ENCODE peak calls at places on chromosomes 7 and 10, in four cellular contexts. One of them, this sample, is unnamed. For H3K4me1, the result is how much of the 10 kb centered on the place peaks cover.

GRCh38 chr7:69395072-69395714 is 203.1 kb upstream of the AUTS2 start:
- DNase-seq in left ventricle myocardium inferior: no peak
- DNase-seq in lower lobe of right lung: no peak
- DNase-seq in A549: no peak
- DNase-seq in this sample: no peak

GRCh38 chr10:114525368-114525949 is 121.2 kb upstream of the AFAP1L2 start:
- DNase-seq in A549: no peak
- DNase-seq in left ventricle myocardium inferior: no peak
- DNase-seq in lower lobe of right lung: no peak
- DNase-seq in this sample: no peak

GRCh38 chr10:121658611-121659010 is 60.4 kb upstream of the FGFR2 start:
- DNase-seq in lower lobe of right lung: no peak
- DNase-seq in left ventricle myocardium inferior: no peak
- DNase-seq in A549: no peak
- DNase-seq in this sample: no peak

GRCh38 chr7:98755138-98755898 is 114.5 kb downstream of the TMEM130 start:
- DNase-seq in A549: no peak
- DNase-seq in lower lobe of right lung: no peak
- DNase-seq in left ventricle myocardium inferior: peak
- DNase-seq in this sample: no peak

GRCh38 chr10:70272925-70273316 is 10.9 kb downstream of the NPFFR1 start:
- DNase-seq in lower lobe of right lung: no peak
- DNase-seq in A549: peak
- DNase-seq in left ventricle myocardium inferior: no peak
- DNase-seq in this sample: no peak

GRCh38 chr7:108310351-108310750 is 145.9 kb downstream of the NRCAM start:
- DNase-seq in A549: no peak
- DNase-seq in lower lobe of right lung: no peak
- DNase-seq in left ventricle myocardium inferior: no peak
- DNase-seq in this sample: no peak

GRCh38 chr7:102872460-102872859 is 40.3 kb upstream of the LRRC17 start:
- DNase-seq in lower lobe of right lung: no peak
- DNase-seq in left ventricle myocardium inferior: no peak
- DNase-seq in A549: peak
- DNase-seq in this sample: no peak

GRCh38 chr7:49530481-49530880 is 243.0 kb upstream of the VWC2 start:
- DNase-seq in lower lobe of right lung: no peak
- DNase-seq in A549: no peak
- DNase-seq in left ventricle myocardium inferior: no peak
- DNase-seq in this sample: no peak

GRCh38 chr7:106504620-106505019 is 156.3 kb downstream of the CCDC71L start:
- DNase-seq in lower lobe of right lung: no peak
- DNase-seq in left ventricle myocardium inferior: no peak
- DNase-seq in A549: no peak
- DNase-seq in this sample: no peak

GRCh38 chr10:103861501-103861900 is 6.1 kb upstream of the SH3PXD2A start:
- DNase-seq in lower lobe of right lung: no peak
- DNase-seq in A549: no peak
- DNase-seq in left ventricle myocardium inferior: no peak
- DNase-seq in this sample: no peak

GRCh38 chr7:15291707-15292106 is 270.1 kb downstream of the AGMO start:
- DNase-seq in lower lobe of right lung: no peak
- DNase-seq in A549: no peak
- DNase-seq in left ventricle myocardium inferior: no peak
- DNase-seq in this sample: no peak

GRCh38 chr7:102294589-102294988 is 7.9 kb downstream of the SH2B2 start:
- DNase-seq in left ventricle myocardium inferior: no peak
- DNase-seq in lower lobe of right lung: no peak
- DNase-seq in A549: no peak
- DNase-seq in this sample: no peak

GRCh38 chr7:106568680-106569499 is 92.1 kb downstream of the CCDC71L start:
- DNase-seq in A549: no peak
- DNase-seq in lower lobe of right lung: no peak
- DNase-seq in left ventricle myocardium inferior: no peak
- DNase-seq in this sample: no peak

GRCh38 chr7:467393-467828 is 52.2 kb downstream of the PDGFA start:
- DNase-seq in lower lobe of right lung: no peak
- DNase-seq in A549: no peak
- DNase-seq in left ventricle myocardium inferior: no peak
- DNase-seq in this sample: peak

GRCh38 chr7:95113590-95113989 is 206.2 kb downstream of the PPP1R9A start:
- DNase-seq in A549: no peak
- DNase-seq in lower lobe of right lung: no peak
- DNase-seq in left ventricle myocardium inferior: no peak
- DNase-seq in this sample: no peak

GRCh38 chr7:156096806-156097538 is 284.7 kb upstream of the SHH start:
- DNase-seq in left ventricle myocardium inferior: no peak
- DNase-seq in A549: no peak
- DNase-seq in lower lobe of right lung: no peak
- DNase-seq in this sample: no peak

GRCh38 chr7:155382802-155383171 is 75.1 kb upstream of the EN2 start:
- DNase-seq in lower lobe of right lung: no peak
- DNase-seq in left ventricle myocardium inferior: no peak
- DNase-seq in A549: no peak
- DNase-seq in this sample: peak

GRCh38 chr10:97888134-97888533 is 38.5 kb downstream of the GOLGA7B start:
- DNase-seq in lower lobe of right lung: no peak
- DNase-seq in left ventricle myocardium inferior: no peak
- DNase-seq in A549: no peak
- DNase-seq in this sample: no peak

GRCh38 chr7:44102846-44103565 is 1.1 kb upstream of the AEBP1 start:
- DNase-seq in left ventricle myocardium inferior: no peak
- DNase-seq in A549: no peak
- DNase-seq in lower lobe of right lung: no peak
- DNase-seq in this sample: peak

GRCh38 chr7:105369944-105370343 is 18.8 kb downstream of the SRPK2 start:
- DNase-seq in lower lobe of right lung: no peak
- DNase-seq in A549: no peak
- DNase-seq in left ventricle myocardium inferior: no peak
- DNase-seq in this sample: no peak

GRCh38 chr7:133344275-133344674 is 91.4 kb downstream of the EXOC4 start:
- DNase-seq in A549: peak
- DNase-seq in left ventricle myocardium inferior: no peak
- DNase-seq in lower lobe of right lung: no peak
- DNase-seq in this sample: no peak

GRCh38 chr7:152464312-152465117 is 28.7 kb upstream of the KMT2C start:
- DNase-seq in A549: peak
- DNase-seq in left ventricle myocardium inferior: peak
- DNase-seq in lower lobe of right lung: peak
- DNase-seq in this sample: peak

GRCh38 chr7:130904031-130904757 is 170.2 kb upstream of the KLF14 start:
- DNase-seq in lower lobe of right lung: no peak
- DNase-seq in left ventricle myocardium inferior: no peak
- DNase-seq in A549: peak
- DNase-seq in this sample: no peak

GRCh38 chr10:71708301-71708703 is 11.3 kb downstream of the C10orf105 start:
- DNase-seq in lower lobe of right lung: peak
- DNase-seq in left ventricle myocardium inferior: peak
- DNase-seq in A549: peak
- DNase-seq in this sample: peak

GRCh38 chr7:38309555-38309954 is 36.1 kb upstream of the TARP start:
- DNase-seq in lower lobe of right lung: no peak
- DNase-seq in A549: no peak
- DNase-seq in left ventricle myocardium inferior: no peak
- DNase-seq in this sample: no peak

GRCh38 chr7:101216860-101217387 is 457 bp downstream of the PLOD3 start:
- DNase-seq in lower lobe of right lung: no peak
- DNase-seq in left ventricle myocardium inferior: no peak
- DNase-seq in A549: no peak
- DNase-seq in this sample: peak

GRCh38 chr10:33237736-33238624 is 96.5 kb downstream of the NRP1 start:
- DNase-seq in lower lobe of right lung: no peak
- DNase-seq in A549: peak
- DNase-seq in left ventricle myocardium inferior: no peak
- DNase-seq in this sample: no peak

GRCh38 chr7:96045919-96046318 is 273.6 kb downstream of the DYNC1I1 start:
- DNase-seq in lower lobe of right lung: no peak
- DNase-seq in left ventricle myocardium inferior: no peak
- DNase-seq in A549: no peak
- DNase-seq in this sample: no peak

GRCh38 chr10:11529276-11529675 is 82.2 kb downstream of the USP6NL start:
- DNase-seq in left ventricle myocardium inferior: no peak
- DNase-seq in lower lobe of right lung: no peak
- DNase-seq in A549: no peak
- DNase-seq in this sample: no peak

GRCh38 chr7:151249732-151250072 is 1.2 kb upstream of the SMARCD3 start:
- DNase-seq in left ventricle myocardium inferior: peak
- DNase-seq in lower lobe of right lung: peak
- DNase-seq in A549: peak
- DNase-seq in this sample: no peak

GRCh38 chr7:151248191-151249033 is at the start of gene SMARCD3:
- DNase-seq in A549: peak
- DNase-seq in left ventricle myocardium inferior: peak
- DNase-seq in lower lobe of right lung: peak
- DNase-seq in this sample: peak

GRCh38 chr7:151250181-151251095 is 1.9 kb upstream of the SMARCD3 start:
- DNase-seq in A549: no peak
- DNase-seq in left ventricle myocardium inferior: no peak
- DNase-seq in lower lobe of right lung: no peak
- DNase-seq in this sample: no peak

GRCh38 chr7:151247611-151248176 is 800 bp downstream of the SMARCD3 start:
- DNase-seq in A549: peak
- DNase-seq in left ventricle myocardium inferior: no peak
- DNase-seq in lower lobe of right lung: peak
- DNase-seq in this sample: peak

GRCh38 chr7:151249034-151249731 is 689 bp upstream of the SMARCD3 start:
- DNase-seq in lower lobe of right lung: peak
- DNase-seq in left ventricle myocardium inferior: peak
- DNase-seq in A549: peak
- DNase-seq in this sample: peak
- H3K4me1 ChIP-seq in lower lobe of right lung: half or more
- H3K4me1 ChIP-seq in left ventricle myocardium inferior: half or more
- H3K4me1 ChIP-seq in A549: half or more
- H3K4me1 ChIP-seq in this sample: half or more

DNA sequence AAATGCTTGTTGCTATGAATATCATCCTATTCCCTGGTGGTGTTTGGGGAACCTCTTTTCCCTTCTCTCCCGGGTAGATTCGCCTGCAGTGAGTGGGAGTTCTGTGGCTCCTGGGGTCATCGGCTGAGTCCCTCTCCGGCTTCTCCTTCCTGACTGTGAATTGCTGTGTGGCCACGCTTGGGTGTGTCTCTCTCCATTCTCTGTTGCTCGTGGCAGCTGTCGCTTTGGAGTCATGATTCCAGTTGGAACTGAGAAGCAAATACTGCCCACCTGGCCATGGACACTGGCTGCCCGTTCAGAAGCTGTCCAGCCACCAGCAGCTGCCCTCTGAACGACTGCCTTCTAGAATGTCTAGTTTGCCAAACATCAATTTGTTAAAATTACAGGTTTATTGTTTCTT is 23.1 kb upstream of the PITRM1 start:
- DNase-seq in left ventricle myocardium inferior: no peak
- DNase-seq in A549: no peak
- DNase-seq in lower lobe of right lung: no peak
- DNase-seq in this sample: no peak
- H3K4me1 ChIP-seq in left ventricle myocardium inferior: under half
- H3K4me1 ChIP-seq in A549: under half
- H3K4me1 ChIP-seq in lower lobe of right lung: under half
- H3K4me1 ChIP-seq in this sample: under half

GRCh38 chr10:110353244-110354119 is 48.8 kb upstream of the SMNDC1 start:
- DNase-seq in left ventricle myocardium inferior: no peak
- DNase-seq in lower lobe of right lung: no peak
- DNase-seq in A549: peak
- DNase-seq in this sample: no peak
- H3K4me1 ChIP-seq in left ventricle myocardium inferior: under half
- H3K4me1 ChIP-seq in lower lobe of right lung: under half
- H3K4me1 ChIP-seq in A549: half or more
- H3K4me1 ChIP-seq in this sample: half or more

GRCh38 chr10:14554843-14555205 is 219.9 kb downstream of the FAM107B start:
- DNase-seq in left ventricle myocardium inferior: no peak
- DNase-seq in lower lobe of right lung: no peak
- DNase-seq in A549: no peak
- DNase-seq in this sample: no peak

GRCh38 chr10:14555806-14556205 is 218.9 kb downstream of the FAM107B start:
- DNase-seq in lower lobe of right lung: no peak
- DNase-seq in left ventricle myocardium inferior: no peak
- DNase-seq in A549: no peak
- DNase-seq in this sample: no peak

GRCh38 chr10:14558025-14558424 is 216.7 kb downstream of the FAM107B start:
- DNase-seq in lower lobe of right lung: no peak
- DNase-seq in A549: no peak
- DNase-seq in left ventricle myocardium inferior: no peak
- DNase-seq in this sample: no peak

GRCh38 chr10:14557573-14557972 is 217.1 kb downstream of the FAM107B start:
- DNase-seq in lower lobe of right lung: no peak
- DNase-seq in left ventricle myocardium inferior: no peak
- DNase-seq in A549: no peak
- DNase-seq in this sample: no peak

DNA sequence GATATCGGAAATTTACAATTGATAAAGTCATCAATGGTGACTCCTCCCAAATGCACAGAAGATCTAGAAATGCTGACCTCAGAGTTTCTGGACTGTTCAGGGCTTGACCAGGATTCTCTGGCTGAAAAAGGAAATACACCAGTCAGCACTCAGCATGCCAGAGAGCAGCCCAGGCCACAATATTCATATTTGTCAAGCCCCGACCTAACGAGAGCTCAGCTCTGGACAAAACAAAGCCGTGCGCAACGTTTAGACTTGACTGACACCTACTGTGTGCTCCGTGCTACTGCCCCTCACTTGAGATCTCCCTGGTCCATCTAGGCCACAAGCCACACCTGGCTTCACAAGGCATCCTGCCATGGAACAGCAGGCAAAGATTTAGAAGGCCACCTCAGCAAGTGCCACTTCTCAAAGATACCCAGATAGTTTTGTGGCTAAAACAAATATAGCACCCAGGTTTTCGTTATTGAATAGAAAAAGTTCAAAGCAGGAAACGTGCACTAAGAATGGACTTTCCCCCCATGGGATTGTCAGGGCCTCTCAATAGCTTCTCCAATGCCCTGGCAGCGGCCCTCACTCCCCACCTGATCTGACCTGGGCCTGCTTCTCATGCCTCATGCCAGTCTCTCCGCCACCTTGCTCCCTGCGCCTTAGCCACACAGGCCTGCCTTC is 218.3 kb downstream of the FAM107B start:
- DNase-seq in lower lobe of right lung: peak
- DNase-seq in A549: peak
- DNase-seq in left ventricle myocardium inferior: no peak
- DNase-seq in this sample: peak
- H3K4me1 ChIP-seq in lower lobe of right lung: half or more
- H3K4me1 ChIP-seq in A549: half or more
- H3K4me1 ChIP-seq in left ventricle myocardium inferior: under half
- H3K4me1 ChIP-seq in this sample: half or more

GRCh38 chr7:2530076-2530967 is 10.7 kb downstream of the LFNG start:
- DNase-seq in left ventricle myocardium inferior: peak
- DNase-seq in A549: no peak
- DNase-seq in lower lobe of right lung: peak
- DNase-seq in this sample: peak
- H3K4me1 ChIP-seq in left ventricle myocardium inferior: half or more
- H3K4me1 ChIP-seq in A549: half or more
- H3K4me1 ChIP-seq in lower lobe of right lung: half or more
- H3K4me1 ChIP-seq in this sample: half or more

GRCh38 chr7:92725161-92725925 is 111.0 kb downstream of the CDK6 start:
- DNase-seq in left ventricle myocardium inferior: no peak
- DNase-seq in A549: no peak
- DNase-seq in lower lobe of right lung: no peak
- DNase-seq in this sample: no peak
- H3K4me1 ChIP-seq in left ventricle myocardium inferior: half or more
- H3K4me1 ChIP-seq in A549: under half
- H3K4me1 ChIP-seq in lower lobe of right lung: under half
- H3K4me1 ChIP-seq in this sample: under half